ENCODE peak calls at places on chromosomes 12 and 14, in four cellular contexts. R is B cell, Q is A549, B is left ventricle myocardium inferior. V is an unnamed sample.

GRCh38 chr12:92977326-92977725 is 48.2 kb upstream of the EEA1 start:
- DNase-seq in B (no peak), Q (no peak), R (no peak), V (no peak)

GRCh38 chr12:120529641-120530314 is 820 bp upstream of the COQ5 start:
- DNase-seq in B (no peak), Q (peak; percentile 67), R (no peak), V (peak; percentile 11)

GRCh38 chr12:85920324-85920947 is 46.3 kb downstream of the NTS start:
- DNase-seq in B (no peak), R (no peak), Q (no peak), V (no peak)

GRCh38 chr12:76375939-76376338 is 27.7 kb upstream of the BBS10 start:
- DNase-seq in R (no peak), Q (no peak), B (no peak), V (no peak)

GRCh38 chr12:94148841-94149780 is 734 bp downstream of the PLXNC1 start:
- DNase-seq in Q (peak; percentile 34), B (peak; percentile 33), R (peak; percentile 59), V (peak; percentile 58)

GRCh38 chr14:95134304-95134933 is 22.9 kb downstream of the DICER1 start:
- DNase-seq in Q (no peak), B (no peak), R (no peak), V (no peak)

GRCh38 chr12:6827437-6827894 is 741 bp upstream of the P3H3 start:
- DNase-seq in R (peak; percentile 41), B (peak; percentile 89), Q (peak; percentile 96), V (peak; percentile 75)

GRCh38 chr14:73728106-73729014 is 14.2 kb upstream of the PNMA1 start:
- DNase-seq in R (peak; percentile 88), Q (peak; percentile 87), B (peak; percentile 86), V (peak; percentile 91)

GRCh38 chr12:6201199-6201608 is 1.0 kb downstream of the CD9 start:
- DNase-seq in B (no peak), Q (peak; percentile 68), R (no peak), V (peak; percentile 10)

GRCh38 chr14:95054346-95055280 is 102.7 kb downstream of the DICER1 start:
- DNase-seq in Q (no peak), B (no peak), R (no peak), V (no peak)

GRCh38 chr12:132285991-132286681 is 43.3 kb downstream of the GALNT9 start:
- DNase-seq in R (no peak), B (peak; percentile 56), Q (no peak), V (no peak)

GRCh38 chr12:118714500-118714899 is 266.8 kb upstream of the SRRM4 start:
- DNase-seq in Q (no peak), B (no peak), R (no peak), V (no peak)

GRCh38 chr12:108516511-108517275 is 1.6 kb downstream of the FICD start:
- DNase-seq in B (no peak), Q (no peak), R (no peak), V (no peak)

GRCh38 chr14:91385227-91385626 is 32.4 kb downstream of the CCDC88C start:
- DNase-seq in R (no peak), Q (no peak), B (no peak), V (no peak)

GRCh38 chr14:91389173-91389572 is 28.4 kb downstream of the CCDC88C start:
- DNase-seq in R (no peak), Q (no peak), B (no peak), V (no peak)

GRCh38 chr14:91387996-91388395 is 29.6 kb downstream of the CCDC88C start:
- DNase-seq in B (no peak), R (no peak), Q (no peak), V (no peak)

GRCh38 chr14:91388551-91388975 is 29.1 kb downstream of the CCDC88C start:
- DNase-seq in Q (no peak), R (peak; percentile 67), B (no peak), V (peak; percentile 75)

DNA sequence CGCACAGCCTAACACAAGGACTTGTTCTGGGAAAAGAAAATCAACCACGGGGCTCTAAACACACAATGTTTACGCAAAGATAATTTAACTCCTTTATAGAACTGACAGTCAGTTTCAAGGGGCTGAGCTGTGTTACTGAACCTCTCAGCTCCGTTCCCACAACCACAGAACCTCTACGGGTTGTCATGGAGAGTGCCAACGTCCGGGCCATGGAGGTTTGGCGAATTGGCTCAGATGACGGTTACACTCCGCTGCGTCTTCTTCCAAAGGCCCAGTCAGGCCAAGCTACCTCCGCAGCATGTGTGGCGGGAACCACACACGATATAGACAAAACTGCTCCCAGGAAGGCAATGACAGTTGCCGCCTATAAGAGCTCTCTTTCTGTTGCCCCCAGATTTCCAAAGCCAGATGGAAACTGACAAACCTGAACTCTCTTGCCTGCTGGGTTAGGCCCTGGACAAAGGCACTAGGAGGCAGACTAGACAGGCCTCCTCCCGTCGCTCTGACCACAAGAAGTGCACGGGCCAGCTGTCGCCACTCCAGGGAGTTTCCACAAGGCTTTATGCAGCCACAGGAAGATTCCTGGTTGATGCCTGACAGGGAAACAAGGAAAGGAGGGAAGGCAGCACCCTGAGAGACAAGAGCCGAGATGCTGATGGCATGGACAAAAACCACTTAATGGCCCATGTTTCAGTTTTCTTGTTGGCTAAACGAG is 30.3 kb downstream of the CCDC88C start:
- DNase-seq in Q (no peak), B (no peak), R (no peak), V (peak; percentile 56)
- TF ChIP-seq CTCF in Q (no peak), B (no peak), R (no peak), V (no peak)

GRCh38 chr14:80862983-80863382 is 78.6 kb downstream of the CEP128 start:
- DNase-seq in R (no peak), Q (no peak), B (no peak), V (no peak)
- TF ChIP-seq CTCF in R (no peak), Q (peak; percentile 59), B (no peak), V (peak; percentile 28)

DNA sequence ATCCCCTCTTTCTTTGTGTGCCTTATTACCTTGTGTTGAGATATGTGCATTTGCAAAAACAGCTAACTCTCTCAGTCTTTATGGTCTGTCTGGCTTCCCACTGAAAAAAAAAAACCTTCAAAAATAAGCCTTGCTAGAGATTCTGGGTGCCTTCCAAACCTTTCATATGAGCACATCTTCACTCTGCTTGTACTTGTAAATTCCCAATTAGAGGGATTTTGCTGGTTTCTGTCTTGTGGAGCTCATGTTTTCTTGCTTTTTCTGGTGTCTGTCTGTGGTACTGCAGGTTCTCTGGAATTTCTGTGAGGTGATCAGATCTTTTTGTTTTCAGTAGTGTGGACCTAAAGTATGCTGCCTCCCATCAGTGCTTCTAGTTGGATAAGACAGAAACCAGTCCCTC is 100.1 kb downstream of the PIK3C2G start:
- DNase-seq in Q (no peak), B (no peak), R (no peak), V (no peak)
- TF ChIP-seq CTCF in Q (no peak), B (no peak), R (no peak), V (no peak)

GRCh38 chr12:22712083-22712482 is 87.1 kb downstream of the ETNK1 start:
- DNase-seq in Q (no peak), R (no peak), B (no peak), V (no peak)

GRCh38 chr12:22715254-22715653 is 90.3 kb downstream of the ETNK1 start:
- DNase-seq in B (no peak), Q (no peak), R (no peak), V (no peak)

GRCh38 chr12:22709292-22709691 is 84.3 kb downstream of the ETNK1 start:
- DNase-seq in Q (peak; percentile 44), R (no peak), B (no peak), V (no peak)
- TF ChIP-seq CTCF in Q (peak; percentile 54), R (no peak), B (peak; percentile 37), V (peak; percentile 47)

V was measured in activated CD8-positive, alpha-beta T cell treated with anti-CD3 and anti-CD28 coated beads for 36 hours.